ENCODE peak calls at places on chromosomes 4 and X, in seven cellular contexts. One of them, this sample, is unnamed.

GRCh38 chrX:112910418-112910817 is 69.8 kb upstream of the AMOT start:
- DNase-seq in AG04449: no peak
- DNase-seq in neural progenitor cell: no peak
- DNase-seq in iris pigment epithelial cell: no peak
- DNase-seq in activated CD4-positive, alpha-beta T cell treated with anti-CD3 and anti-CD28 coated beads, Interleukin-2, amount 50 U/mL, for 1 hour: no peak
- DNase-seq in aorta: no peak
- DNase-seq in cardiac muscle cell: no peak
- DNase-seq in this sample: no peak

GRCh38 chrX:41737065-41737464 is 13.1 kb downstream of the GPR82 start:
- DNase-seq in iris pigment epithelial cell: no peak
- DNase-seq in AG04449: no peak
- DNase-seq in aorta: no peak
- DNase-seq in cardiac muscle cell: no peak
- DNase-seq in activated CD4-positive, alpha-beta T cell treated with anti-CD3 and anti-CD28 coated beads, Interleukin-2, amount 50 U/mL, for 1 hour: peak; percentile 1
- DNase-seq in neural progenitor cell: no peak
- DNase-seq in this sample: no peak

GRCh38 chr4:97498875-97499274 is 644.4 kb downstream of the STPG2 start:
- DNase-seq in activated CD4-positive, alpha-beta T cell treated with anti-CD3 and anti-CD28 coated beads, Interleukin-2, amount 50 U/mL, for 1 hour: no peak
- DNase-seq in aorta: no peak
- DNase-seq in iris pigment epithelial cell: peak; percentile 53
- DNase-seq in AG04449: no peak
- DNase-seq in neural progenitor cell: no peak
- DNase-seq in cardiac muscle cell: no peak
- DNase-seq in this sample: peak; percentile 99

GRCh38 chr4:6758732-6759131 is 23.8 kb upstream of the KIAA0232 start:
- DNase-seq in neural progenitor cell: no peak
- DNase-seq in iris pigment epithelial cell: no peak
- DNase-seq in AG04449: no peak
- DNase-seq in cardiac muscle cell: no peak
- DNase-seq in activated CD4-positive, alpha-beta T cell treated with anti-CD3 and anti-CD28 coated beads, Interleukin-2, amount 50 U/mL, for 1 hour: no peak
- DNase-seq in aorta: no peak
- DNase-seq in this sample: no peak

GRCh38 chr4:7041851-7042696 is 1.1 kb upstream of the TADA2B start:
- DNase-seq in cardiac muscle cell: no peak
- DNase-seq in AG04449: no peak
- DNase-seq in iris pigment epithelial cell: peak; percentile 67
- DNase-seq in activated CD4-positive, alpha-beta T cell treated with anti-CD3 and anti-CD28 coated beads, Interleukin-2, amount 50 U/mL, for 1 hour: peak; percentile 11
- DNase-seq in aorta: peak; percentile 88
- DNase-seq in neural progenitor cell: peak; percentile 14
- DNase-seq in this sample: peak; percentile 47

GRCh38 chr4:126719803-126720202 is 913.0 kb upstream of the INTU start:
- DNase-seq in activated CD4-positive, alpha-beta T cell treated with anti-CD3 and anti-CD28 coated beads, Interleukin-2, amount 50 U/mL, for 1 hour: no peak
- DNase-seq in neural progenitor cell: no peak
- DNase-seq in cardiac muscle cell: no peak
- DNase-seq in AG04449: no peak
- DNase-seq in iris pigment epithelial cell: no peak
- DNase-seq in aorta: no peak
- DNase-seq in this sample: no peak

GRCh38 chrX:13759152-13759718 is 24.7 kb downstream of the OFD1 start:
- DNase-seq in activated CD4-positive, alpha-beta T cell treated with anti-CD3 and anti-CD28 coated beads, Interleukin-2, amount 50 U/mL, for 1 hour: no peak
- DNase-seq in AG04449: no peak
- DNase-seq in aorta: no peak
- DNase-seq in cardiac muscle cell: no peak
- DNase-seq in neural progenitor cell: no peak
- DNase-seq in iris pigment epithelial cell: no peak
- DNase-seq in this sample: no peak

GRCh38 chr4:120990246-120990645 is 67.7 kb upstream of the PRDM5 start:
- DNase-seq in AG04449: no peak
- DNase-seq in iris pigment epithelial cell: no peak
- DNase-seq in cardiac muscle cell: no peak
- DNase-seq in neural progenitor cell: no peak
- DNase-seq in aorta: no peak
- DNase-seq in activated CD4-positive, alpha-beta T cell treated with anti-CD3 and anti-CD28 coated beads, Interleukin-2, amount 50 U/mL, for 1 hour: no peak
- DNase-seq in this sample: no peak

GRCh38 chrX:15043538-15043937 is 170.3 kb downstream of the MOSPD2 start:
- DNase-seq in activated CD4-positive, alpha-beta T cell treated with anti-CD3 and anti-CD28 coated beads, Interleukin-2, amount 50 U/mL, for 1 hour: no peak
- DNase-seq in aorta: no peak
- DNase-seq in AG04449: no peak
- DNase-seq in iris pigment epithelial cell: peak; percentile 11
- DNase-seq in neural progenitor cell: no peak
- DNase-seq in cardiac muscle cell: no peak
- DNase-seq in this sample: no peak

GRCh38 chr4:3683744-3684421 is 82.3 kb upstream of the ADRA2C start:
- DNase-seq in AG04449: no peak
- DNase-seq in cardiac muscle cell: no peak
- DNase-seq in aorta: peak; percentile 70
- DNase-seq in iris pigment epithelial cell: no peak
- DNase-seq in activated CD4-positive, alpha-beta T cell treated with anti-CD3 and anti-CD28 coated beads, Interleukin-2, amount 50 U/mL, for 1 hour: no peak
- DNase-seq in neural progenitor cell: no peak
- DNase-seq in this sample: no peak

GRCh38 chr4:89616382-89616781 is 220.6 kb downstream of the SNCA start:
- DNase-seq in iris pigment epithelial cell: no peak
- DNase-seq in activated CD4-positive, alpha-beta T cell treated with anti-CD3 and anti-CD28 coated beads, Interleukin-2, amount 50 U/mL, for 1 hour: no peak
- DNase-seq in cardiac muscle cell: no peak
- DNase-seq in AG04449: no peak
- DNase-seq in aorta: no peak
- DNase-seq in neural progenitor cell: no peak
- DNase-seq in this sample: no peak

This sample was measured in epithelial cell of esophagus.